ENCODE peak calls at places on chromosome 12, in five cellular contexts. U is psoas muscle, N is cardiac muscle cell, F is caudate nucleus, B is neural progenitor cell. O is an unnamed sample.

GRCh38 chr12:132323171-132324010 is 6.0 kb downstream of the GALNT9 start:
- DNase-seq in B (no peak), N (no peak), F (no peak), U (peak; percentile 49), O (no peak)

GRCh38 chr12:3150820-3151590 is 73.8 kb downstream of the TSPAN9 start:
- DNase-seq in U (peak; percentile 61), F (no peak), B (peak; percentile 68), N (peak; percentile 51), O (no peak)

GRCh38 chr12:126895946-126896520 is 1370.9 kb upstream of the TMEM132C start:
- DNase-seq in U (no peak), N (no peak), B (no peak), F (no peak), O (no peak)

GRCh38 chr12:30928356-30929264 is 2.1 kb downstream of the TSPAN11 start:
- DNase-seq in N (peak; percentile 82), U (no peak), F (no peak), B (no peak), O (no peak)

GRCh38 chr12:51834411-51834810 is 14.1 kb downstream of the FIGNL2 start:
- DNase-seq in N (no peak), U (no peak), B (no peak), F (no peak), O (no peak)

GRCh38 chr12:9786726-9787339 is 26.1 kb upstream of the CD69 start:
- DNase-seq in U (no peak), B (peak; percentile 14), F (no peak), N (no peak), O (no peak)

GRCh38 chr12:113162102-113163029 is 12.8 kb downstream of the CFAP73 start:
- DNase-seq in F (no peak), B (peak; percentile 70), U (no peak), N (peak; percentile 80), O (no peak)

GRCh38 chr12:106042091-106042490 is 96.7 kb downstream of the NUAK1 start:
- DNase-seq in U (no peak), B (no peak), N (no peak), F (no peak), O (peak; percentile 36)

GRCh38 chr12:114403690-114404450 is 2.1 kb downstream of the TBX5 start:
- DNase-seq in F (no peak), B (peak; percentile 66), N (peak; percentile 85), U (no peak), O (no peak)

GRCh38 chr12:131948166-131948712 is 1.5 kb upstream of the EP400 start:
- DNase-seq in B (no peak), U (no peak), F (no peak), N (no peak), O (no peak)

GRCh38 chr12:59164991-59165718 is 244.9 kb upstream of the LRIG3 start:
- DNase-seq in F (no peak), U (no peak), B (peak; percentile 66), N (peak; percentile 54), O (no peak)

GRCh38 chr12:123075591-123076171 is 75.2 kb downstream of the PITPNM2 start:
- DNase-seq in F (no peak), B (peak; percentile 86), N (peak; percentile 81), U (no peak), O (peak; percentile 52)

GRCh38 chr12:6269986-6270385 is 40.5 kb upstream of the PLEKHG6 start:
- DNase-seq in U (no peak), B (no peak), F (no peak), N (no peak), O (no peak)

GRCh38 chr12:95815635-95816212 is 25.2 kb upstream of the NTN4 start:
- DNase-seq in U (no peak), B (no peak), F (no peak), N (no peak), O (no peak)

GRCh38 chr12:63915105-63915830 is 70.8 kb downstream of the SRGAP1 start:
- DNase-seq in F (no peak), B (no peak), U (no peak), N (no peak), O (no peak)

GRCh38 chr12:127310548-127310947 is 956.4 kb upstream of the TMEM132C start:
- DNase-seq in U (no peak), F (no peak), N (no peak), B (no peak), O (no peak)

GRCh38 chr12:132342322-132342721 is 12.9 kb upstream of the GALNT9 start:
- DNase-seq in B (peak; percentile 63), N (peak; percentile 36), F (no peak), U (no peak), O (no peak)

GRCh38 chr12:95319694-95320331 is 102.2 kb downstream of the VEZT start:
- DNase-seq in F (no peak), B (no peak), N (no peak), U (no peak), O (no peak)

GRCh38 chr12:18898469-18898868 is 160.6 kb downstream of the CAPZA3 start:
- DNase-seq in F (no peak), U (no peak), N (no peak), B (no peak), O (no peak)

GRCh38 chr12:106780010-106780625 is 5.6 kb downstream of the RIC8B start:
- DNase-seq in B (no peak), N (no peak), F (no peak), U (no peak), O (no peak)

GRCh38 chr12:71475280-71475679 is 35.7 kb downstream of the LGR5 start:
- DNase-seq in U (peak; percentile 61), N (no peak), F (no peak), B (no peak), O (no peak)

GRCh38 chr12:116490481-116490880 is 68.7 kb upstream of the MAP1LC3B2 start:
- DNase-seq in B (no peak), N (no peak), U (no peak), F (no peak), O (no peak)
- H3K27ac ChIP-seq in B (no peak overlapping the region), N (no peak overlapping the region), U (no peak overlapping the region), F (no peak overlapping the region), O (no peak overlapping the region)

GRCh38 chr12:81950871-81951270 is 191.7 kb upstream of the PPFIA2 start:
- DNase-seq in F (no peak), N (no peak), U (no peak), B (no peak), O (no peak)
- H3K27ac ChIP-seq in F (no peak overlapping the region), N (no peak overlapping the region), U (no peak overlapping the region), B (no peak overlapping the region), O (no peak overlapping the region)

GRCh38 chr12:49798248-49798647 is 30.0 kb downstream of the NCKAP5L start:
- DNase-seq in U (no peak), F (no peak), B (no peak), N (no peak), O (no peak)
- H3K27ac ChIP-seq in U (no peak overlapping the region), F (no peak overlapping the region), B (peak overlapping the region; percentile 13), N (no peak overlapping the region), O (no peak overlapping the region)

DNA sequence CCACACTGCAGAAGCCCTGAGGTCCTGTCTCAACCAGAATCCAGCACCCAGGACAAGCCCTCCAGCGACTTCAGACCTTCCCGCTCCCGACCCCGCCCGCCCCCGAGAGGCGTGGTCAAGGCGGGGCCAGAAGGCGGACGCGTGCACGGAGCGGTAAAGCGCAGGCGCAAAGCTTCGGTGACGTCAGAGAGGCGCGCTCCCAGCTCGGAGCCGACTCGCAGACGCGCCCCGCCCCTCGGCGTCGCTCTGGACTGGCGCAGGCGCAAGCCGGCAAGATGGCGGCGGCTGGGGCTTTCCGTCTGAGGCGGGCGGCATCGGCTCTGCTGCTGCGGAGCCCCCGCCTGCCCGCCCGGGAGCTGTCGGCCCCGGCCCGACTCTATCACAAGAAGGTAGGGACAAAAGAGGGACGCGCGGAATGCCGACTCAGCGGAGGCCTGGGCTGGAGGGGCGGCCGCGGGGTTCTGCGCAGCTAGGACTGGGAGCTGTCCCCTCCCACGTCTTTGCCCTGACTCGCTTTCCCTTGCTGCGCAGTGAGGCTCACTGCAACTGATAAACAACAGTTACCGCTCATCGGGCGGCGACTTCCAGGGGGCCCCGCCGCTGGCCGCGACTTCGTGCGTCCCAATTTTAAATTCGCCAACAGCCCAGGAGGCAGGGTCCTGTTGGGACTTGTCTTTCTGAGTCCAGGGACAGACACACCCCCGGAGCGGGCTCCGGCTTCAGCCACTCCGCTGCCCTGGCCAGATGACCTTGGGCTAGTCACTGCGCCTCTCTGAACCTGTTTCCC is at the start of gene ISCU:
- DNase-seq in B (peak; percentile 99), F (peak; percentile 97), N (peak; percentile 98), U (peak; percentile 99), O (peak; percentile 95)
- H3K27ac ChIP-seq in B (peak within 1 kb of the TSS; percentile 95), F (peak within 1 kb of the TSS; percentile 99), N (peak within 1 kb of the TSS; percentile 93), U (peak within 1 kb of the TSS; percentile 97), O (peak within 1 kb of the TSS; percentile 88)

GRCh38 chr12:12528361-12529092 is 34.1 kb downstream of the DUSP16 start:
- DNase-seq in U (no peak), F (no peak), B (no peak), N (no peak), O (no peak)
- H3K27ac ChIP-seq in U (no peak overlapping the region), F (no peak overlapping the region), B (peak overlapping the region; percentile 56), N (peak overlapping the region; percentile 84), O (no peak overlapping the region)

GRCh38 chr12:62646566-62646965 is 179.9 kb downstream of the MON2 start:
- DNase-seq in N (no peak), F (no peak), B (no peak), U (no peak), O (no peak)

GRCh38 chr12:62649412-62650116 is 182.9 kb downstream of the MON2 start:
- DNase-seq in B (no peak), N (no peak), U (no peak), F (no peak), O (no peak)

GRCh38 chr12:62651138-62651537 is 184.5 kb downstream of the MON2 start:
- DNase-seq in F (no peak), N (no peak), U (no peak), B (no peak), O (no peak)

GRCh38 chr12:62643470-62643869 is 176.8 kb downstream of the MON2 start:
- DNase-seq in F (no peak), U (no peak), N (no peak), B (no peak), O (no peak)

DNA sequence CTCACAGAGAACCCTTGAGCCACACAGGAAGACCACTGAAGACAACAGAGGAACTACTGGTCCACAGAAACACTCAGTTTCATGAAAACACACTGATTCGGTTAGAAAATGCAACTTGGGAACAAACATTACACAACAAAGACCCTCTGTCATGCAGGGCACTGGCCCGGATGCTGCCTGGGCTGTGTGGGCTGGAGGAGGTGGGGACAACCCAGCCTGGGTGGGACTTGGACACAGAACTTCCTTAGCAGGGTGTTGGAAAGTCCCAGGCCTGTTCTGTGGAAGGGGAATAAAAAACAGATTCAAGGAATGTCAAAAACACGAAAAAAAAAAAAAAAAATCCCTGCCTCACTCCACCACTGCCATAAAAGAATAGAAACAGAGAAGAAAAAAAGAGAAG is 181.0 kb downstream of the MON2 start:
- DNase-seq in F (peak; percentile 6), B (no peak), U (peak; percentile 71), N (no peak), O (no peak)
- H3K27ac ChIP-seq in F (peak overlapping the region; percentile 63), B (no peak overlapping the region), U (no peak overlapping the region), N (no peak overlapping the region), O (no peak overlapping the region)

GRCh38 chr12:103806807-103807206 is 34.2 kb downstream of the NT5DC3 start:
- DNase-seq in F (no peak), U (no peak), B (no peak), N (no peak), O (no peak)
- H3K27ac ChIP-seq in F (no peak overlapping the region), U (no peak overlapping the region), B (no peak overlapping the region), N (no peak overlapping the region), O (no peak overlapping the region)

O was measured in prostate gland.